ENCODE peak calls at places on chromosomes 12 and 14, in five cellular contexts. Q is heart right ventricle, Z is suprapubic skin, I is SK-N-SH, N is IMR-90. A is an unnamed sample.

GRCh38 chr12:47858511-47859266 is 39.0 kb upstream of the HDAC7 start:
- DNase-seq in N (no peak), I (no peak), Z (no peak), Q (no peak), A (peak; percentile 93)

GRCh38 chr12:29200586-29200985 is 51.5 kb downstream of the FAR2 start:
- DNase-seq in I (no peak), N (no peak), Z (no peak), Q (no peak), A (no peak)

GRCh38 chr12:99043319-99043914 is 398.3 kb downstream of the APAF1 start:
- DNase-seq in N (peak; percentile 64), Q (peak; percentile 57), Z (no peak), I (peak; percentile 49), A (peak; percentile 69)

GRCh38 chr12:34605955-34606748 is 583.9 kb downstream of the ALG10 start:
- DNase-seq in I (peak; percentile 0), Z (no peak), N (no peak), Q (no peak), A (no peak)

GRCh38 chr12:26488339-26488738 is 293.0 kb downstream of the SSPN start:
- DNase-seq in Q (no peak), I (no peak), N (no peak), Z (no peak), A (no peak)

GRCh38 chr12:3164454-3165310 is 87.5 kb downstream of the TSPAN9 start:
- DNase-seq in I (no peak), Q (no peak), Z (no peak), N (peak; percentile 43), A (no peak)

GRCh38 chr12:92899388-92900001 is 29.6 kb downstream of the EEA1 start:
- DNase-seq in Z (peak; percentile 90), Q (peak; percentile 39), I (peak; percentile 8), N (peak; percentile 99), A (peak; percentile 98)

GRCh38 chr12:64390275-64390851 is at the start of gene C12orf56:
- DNase-seq in I (no peak), Z (no peak), Q (peak; percentile 14), N (no peak), A (no peak)

GRCh38 chr12:124046206-124046740 is 73.3 kb downstream of the ZNF664 start:
- DNase-seq in Q (no peak), I (no peak), Z (no peak), N (no peak), A (no peak)

GRCh38 chr14:99361596-99362220 is 89.7 kb upstream of the BCL11B start:
- DNase-seq in I (no peak), Z (no peak), N (no peak), Q (no peak), A (no peak)

GRCh38 chr14:60893916-60894315 is 87.0 kb downstream of the TRMT5 start:
- DNase-seq in I (no peak), Z (no peak), N (no peak), Q (no peak), A (no peak)

GRCh38 chr12:117100251-117100650 is 1.0 kb upstream of the TESC start:
- DNase-seq in Z (no peak), Q (no peak), N (peak; percentile 16), I (peak; percentile 71), A (peak; percentile 29)

GRCh38 chr14:34711169-34711568 is 3.2 kb downstream of the CFL2 start:
- DNase-seq in Q (no peak), I (peak; percentile 59), N (peak; percentile 94), Z (no peak), A (peak; percentile 53)

GRCh38 chr14:55212611-55213010 is 21.2 kb upstream of the DLGAP5 start:
- DNase-seq in N (no peak), Z (no peak), Q (no peak), I (no peak), A (peak; percentile 82)

GRCh38 chr14:93269341-93270068 is 62.4 kb downstream of the UBR7 start:
- DNase-seq in Z (no peak), I (no peak), Q (no peak), N (peak; percentile 90), A (peak; percentile 29)

GRCh38 chr12:54357802-54358619 is 6.3 kb downstream of the GPR84 start:
- DNase-seq in Z (no peak), Q (no peak), I (no peak), N (no peak), A (no peak)

GRCh38 chr12:75666126-75666979 is 154.9 kb upstream of the KRR1 start:
- DNase-seq in Z (no peak), I (no peak), N (peak; percentile 63), Q (no peak), A (no peak)

GRCh38 chr14:32022938-32023466 is 54.1 kb upstream of the ARHGAP5 start:
- DNase-seq in I (no peak), N (no peak), Q (no peak), Z (no peak), A (peak; percentile 75)

GRCh38 chr12:91496337-91496736 is 313.7 kb upstream of the DCN start:
- DNase-seq in N (no peak), Q (no peak), I (no peak), Z (no peak), A (no peak)

GRCh38 chr12:89708793-89709156 is at the start of gene ATP2B1:
- DNase-seq in I (peak; percentile 91), Z (peak; percentile 89), N (peak; percentile 83), Q (peak; percentile 89), A (peak; percentile 89)

GRCh38 chr12:110466791-110467190 is 1.3 kb downstream of the GPN3 start:
- DNase-seq in Z (no peak), N (no peak), Q (no peak), I (no peak), A (no peak)

GRCh38 chr14:33576014-33576413 is 374.9 kb downstream of the EGLN3 start:
- DNase-seq in Z (no peak), Q (no peak), I (no peak), N (no peak), A (no peak)

GRCh38 chr14:70640938-70641547 is 673 bp upstream of the TTC9 start:
- DNase-seq in Z (no peak), N (peak; percentile 58), Q (no peak), I (peak; percentile 68), A (peak; percentile 40)

GRCh38 chr12:116880817-116881324 is 370 bp downstream of the HRK start:
- DNase-seq in N (peak; percentile 45), Q (peak; percentile 28), I (peak; percentile 83), Z (no peak), A (peak; percentile 54)

GRCh38 chr12:45200497-45201043 is 15.3 kb upstream of the ANO6 start:
- DNase-seq in Z (no peak), N (peak; percentile 36), Q (no peak), I (no peak), A (peak; percentile 47)

GRCh38 chr14:75646762-75647161 is 13.9 kb downstream of the ERG28 start:
- DNase-seq in Z (no peak), N (no peak), I (no peak), Q (no peak), A (no peak)

DNA sequence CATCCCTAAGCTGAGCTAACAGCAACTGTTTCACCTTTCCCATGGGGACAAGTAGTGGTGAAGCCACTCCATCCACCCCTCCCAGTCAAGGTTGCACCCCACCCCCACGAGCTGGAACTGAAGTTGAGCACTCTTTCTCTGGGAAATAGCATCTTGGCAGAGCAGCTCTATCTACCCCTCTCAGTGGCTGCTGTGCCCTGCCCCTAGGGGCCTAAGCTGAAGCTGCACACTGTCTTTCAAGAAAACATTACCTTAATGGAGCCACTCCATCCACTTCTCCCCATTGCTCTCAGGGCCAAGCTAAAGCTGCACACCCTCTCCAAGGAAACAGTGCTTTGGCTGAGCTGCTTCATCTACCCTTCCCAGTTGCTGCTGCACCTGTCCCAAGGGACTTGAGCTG is 170.6 kb upstream of the CCDC196 start:
- DNase-seq in N (no peak), I (no peak), Q (no peak), Z (no peak), A (no peak)
- TF ChIP-seq CTCF in N (no peak), I (no peak), Q (no peak), Z (no peak), A (no peak)

GRCh38 chr12:131981388-131981787 is 31.6 kb downstream of the EP400 start:
- DNase-seq in Z (no peak), Q (no peak), I (no peak), N (no peak), A (no peak)

GRCh38 chr12:131983026-131983425 is 33.3 kb downstream of the EP400 start:
- DNase-seq in N (no peak), Q (no peak), Z (peak; percentile 26), I (no peak), A (no peak)

GRCh38 chr12:131979606-131980005 is 29.9 kb downstream of the EP400 start:
- DNase-seq in Z (no peak), N (no peak), Q (no peak), I (no peak), A (no peak)

GRCh38 chr12:131982041-131982440 is 32.3 kb downstream of the EP400 start:
- DNase-seq in Q (no peak), Z (peak; percentile 40), I (no peak), N (no peak), A (no peak)

GRCh38 chr12:131980263-131980662 is 30.5 kb downstream of the EP400 start:
- DNase-seq in Z (no peak), Q (no peak), N (peak; percentile 28), I (no peak), A (peak; percentile 9)
- TF ChIP-seq CTCF in Z (no peak), Q (no peak), N (peak; percentile 21), I (peak; percentile 29), A (peak; percentile 7)

DNA sequence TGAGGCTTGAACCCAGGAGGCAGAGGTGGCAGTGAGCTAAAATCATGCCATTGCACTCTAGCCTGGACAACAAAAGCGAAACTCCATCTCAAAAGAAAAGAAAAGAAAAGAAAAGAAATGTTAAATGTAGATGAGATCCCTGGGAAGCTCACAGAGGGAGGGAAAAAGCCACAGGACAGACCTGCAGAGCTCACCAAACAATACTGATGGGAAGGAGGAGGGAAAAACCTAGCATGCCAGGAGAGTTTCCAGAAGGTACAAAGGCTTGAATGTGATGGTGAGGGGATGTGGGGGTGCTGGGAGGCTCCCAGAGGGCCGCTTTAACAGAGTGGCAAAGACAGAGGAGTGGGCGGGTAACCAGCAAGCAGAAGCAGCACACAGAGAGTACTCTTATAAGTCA is 72.3 kb downstream of the PTPN21 start:
- DNase-seq in Z (no peak), I (no peak), Q (no peak), N (no peak), A (no peak)
- TF ChIP-seq CTCF in Z (no peak), I (no peak), Q (no peak), N (no peak), A (no peak)

DNA sequence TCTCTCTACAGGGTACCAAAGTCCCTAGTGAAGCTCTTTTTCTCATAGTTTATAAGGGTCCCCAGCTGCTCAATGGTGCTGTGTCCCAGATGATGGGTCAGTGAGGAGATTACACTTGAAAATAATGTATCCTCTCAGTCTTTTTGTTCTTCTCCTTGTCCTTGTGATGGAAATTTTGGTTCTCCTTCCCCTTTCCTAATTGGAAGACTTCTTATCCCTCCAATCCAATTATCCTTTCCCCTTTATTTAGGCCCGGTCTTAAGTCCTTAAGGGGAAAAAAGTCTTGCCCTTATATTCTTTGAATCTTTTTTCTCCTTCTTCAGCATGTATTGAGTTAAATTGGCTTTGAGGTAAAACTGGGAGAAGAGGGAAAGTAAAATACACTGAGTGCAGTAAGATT is 126.1 kb upstream of the PTPRQ start:
- DNase-seq in Q (no peak), I (no peak), N (no peak), Z (no peak), A (no peak)
- TF ChIP-seq CTCF in Q (no peak), I (no peak), N (no peak), Z (no peak), A (no peak)

A was measured in MCF 10A.